ENCODE peak calls at places on chromosomes 16 and 17, in four cellular contexts. H is GM12878, A is K562, C is HL-60. I is an unnamed sample.

GRCh38 chr17:34412022-34412421 is 49.0 kb upstream of the CCL1 start:
- DNase-seq in A (no peak), C (no peak), H (no peak), I (no peak)

GRCh38 chr16:19683453-19684236 is 34.4 kb downstream of the KNOP1 start:
- DNase-seq in C (no peak), H (no peak), A (no peak), I (no peak)

GRCh38 chr17:8006836-8007680 is 4.6 kb downstream of the GUCY2D start:
- DNase-seq in A (no peak), C (no peak), H (no peak), I (no peak)

GRCh38 chr16:89052191-89052787 is 41.4 kb upstream of the ACSF3 start:
- DNase-seq in C (no peak), H (no peak), A (no peak), I (no peak)

GRCh38 chr17:63989622-63990345 is 8.4 kb upstream of the PRR29 start:
- DNase-seq in H (no peak), C (no peak), A (no peak), I (no peak)

GRCh38 chr16:68265078-68265925 is 976 bp downstream of the SLC7A6 start:
- DNase-seq in C (peak; percentile 81), H (no peak), A (peak; percentile 42), I (no peak)

GRCh38 chr16:19589106-19589505 is 33.6 kb downstream of the VPS35L start:
- DNase-seq in C (no peak), A (no peak), H (no peak), I (no peak)

GRCh38 chr17:57898487-57899311 is 48.9 kb upstream of the MRPS23 start:
- DNase-seq in A (no peak), H (no peak), C (no peak), I (no peak)

GRCh38 chr16:65833171-65833871 is 533.2 kb upstream of the CDH5 start:
- DNase-seq in H (no peak), A (no peak), C (no peak), I (no peak)

GRCh38 chr17:55577687-55578086 is 66.4 kb upstream of the SMIM36 start:
- DNase-seq in C (no peak), H (no peak), A (no peak), I (no peak)

GRCh38 chr16:11224894-11225676 is 30.9 kb downstream of the SOCS1 start:
- DNase-seq in A (no peak), C (peak; percentile 67), H (peak; percentile 88), I (peak; percentile 92)

GRCh38 chr17:79986441-79987186 is 49.1 kb downstream of the TBC1D16 start:
- DNase-seq in A (no peak), H (no peak), C (no peak), I (no peak)

GRCh38 chr17:6244253-6244652 is 174.1 kb downstream of the WSCD1 start:
- DNase-seq in A (no peak), H (no peak), C (no peak), I (no peak)

GRCh38 chr17:180380-181212 is 854 bp downstream of the DOC2B start:
- DNase-seq in C (no peak), A (no peak), H (no peak), I (no peak)

GRCh38 chr17:7435676-7436555 is 681 bp downstream of the TMEM102 start:
- DNase-seq in H (no peak), C (peak; percentile 61), A (peak; percentile 52), I (no peak)

GRCh38 chr16:890217-890616 is 80.6 kb downstream of the LMF1 start:
- DNase-seq in H (no peak), C (no peak), A (peak; percentile 45), I (no peak)

GRCh38 chr17:3952186-3952585 is 12.1 kb downstream of the ATP2A3 start:
- DNase-seq in A (no peak), C (no peak), H (no peak), I (no peak)
- TF ChIP-seq SPI1 in A (no peak), C (no peak), H (no peak), I (no peak)

DNA sequence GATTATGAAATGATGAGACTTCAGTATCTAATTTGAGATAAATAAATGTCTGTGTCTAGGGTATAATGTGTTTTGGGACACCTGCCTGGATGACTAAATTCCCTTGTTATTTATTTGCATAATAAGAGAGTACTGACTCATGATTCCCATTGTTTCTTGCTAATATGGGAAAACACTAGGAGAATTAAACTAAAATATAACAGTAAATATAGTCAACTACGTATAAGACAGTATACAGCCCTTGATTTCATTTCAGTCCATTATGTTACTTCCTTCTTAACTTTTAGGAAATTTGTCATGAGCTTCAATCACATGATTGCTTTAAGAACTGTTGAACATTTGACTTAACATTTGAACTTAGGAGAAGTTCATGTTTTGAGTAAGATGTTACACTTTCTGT is 62.4 kb downstream of the VMP1 start:
- DNase-seq in H (no peak), C (no peak), A (no peak), I (no peak)
- TF ChIP-seq SPI1 in H (no peak), C (no peak), A (no peak), I (no peak)

GRCh38 chr17:1271020-1271423 is 778 bp downstream of the BHLHA9 start:
- DNase-seq in H (no peak), C (no peak), A (no peak), I (no peak)
- TF ChIP-seq SPI1 in H (no peak), C (no peak), A (no peak), I (no peak)

DNA sequence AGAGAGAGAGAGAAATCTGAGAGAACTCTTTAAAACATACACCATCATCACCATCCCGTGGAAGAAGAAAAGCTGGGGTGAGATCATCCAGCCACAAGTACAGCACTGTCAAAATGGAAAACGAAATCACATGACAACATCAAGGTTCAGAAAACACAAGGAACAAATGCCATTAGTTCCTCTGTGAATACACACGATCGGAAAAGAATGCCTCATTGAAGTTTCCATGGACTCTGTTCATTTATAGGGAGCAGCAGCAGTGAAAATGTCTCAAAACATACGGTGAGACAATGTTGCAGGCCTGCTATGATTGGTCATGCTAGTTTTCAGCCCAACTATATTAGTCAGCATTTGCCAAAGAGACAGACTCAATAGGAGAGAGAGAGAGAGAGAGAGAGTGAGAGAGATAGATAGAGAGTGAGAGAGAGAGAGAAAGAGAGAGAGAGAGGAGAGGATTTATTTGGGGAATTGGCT is 4.4 kb downstream of the CFAP97D1 start:
- DNase-seq in A (no peak), H (no peak), C (no peak), I (no peak)
- TF ChIP-seq SPI1 in A (no peak), H (no peak), C (no peak), I (no peak)

GRCh38 chr17:76644995-76645394 is 1.4 kb upstream of the ST6GALNAC1 start:
- DNase-seq in A (no peak), C (no peak), H (no peak), I (no peak)

GRCh38 chr17:76646712-76647111 is 3.2 kb upstream of the ST6GALNAC1 start:
- DNase-seq in C (no peak), H (no peak), A (no peak), I (no peak)

GRCh38 chr17:76642994-76643393 is 563 bp downstream of the ST6GALNAC1 start:
- DNase-seq in H (no peak), C (no peak), A (no peak), I (no peak)

GRCh38 chr17:76643553-76644148 is at the start of gene ST6GALNAC1:
- DNase-seq in C (no peak), H (no peak), A (peak; percentile 72), I (no peak)

DNA sequence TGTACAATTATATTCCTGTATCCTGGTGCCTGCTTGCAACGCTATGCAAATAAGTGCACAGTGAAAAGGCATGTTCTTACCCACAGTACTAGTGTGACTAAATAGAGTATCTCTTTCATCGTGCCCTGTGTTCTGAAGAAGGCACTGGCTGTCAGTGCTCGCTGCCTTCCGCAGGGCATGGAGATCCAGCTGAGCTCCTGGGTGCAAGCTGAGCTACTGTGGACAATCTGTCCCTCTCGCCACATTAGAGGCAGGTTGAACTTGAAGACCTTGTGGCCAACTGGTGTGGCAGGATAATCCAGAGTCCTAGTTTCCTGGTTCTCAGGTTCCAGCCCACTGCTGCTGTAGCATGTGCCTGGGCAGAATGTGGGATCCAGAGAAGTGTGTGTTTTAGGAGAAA is 1.9 kb upstream of the ST6GALNAC1 start:
- DNase-seq in A (no peak), H (no peak), C (no peak), I (no peak)
- TF ChIP-seq SPI1 in A (no peak), H (no peak), C (no peak), I (no peak)

GRCh38 chr17:27760069-27760885 is 40.1 kb downstream of the NOS2 start:
- DNase-seq in C (peak; percentile 53), A (peak; percentile 70), H (no peak), I (peak; percentile 62)
- TF ChIP-seq SPI1 in C (no peak), A (no peak), H (no peak), I (no peak)

GRCh38 chr17:43578699-43579569 is 32.8 kb upstream of the ETV4 start:
- DNase-seq in C (no peak), A (no peak), H (peak; percentile 74), I (no peak)
- TF ChIP-seq SPI1 in C (no peak), A (no peak), H (no peak), I (no peak)